ENCODE peak calls at places on chromosomes 1 and 21, in ten cellular contexts. I, V, K, M, F, C, N, W, G and B are unnamed samples.

GRCh38 chr1:225848044-225848955 is 33.9 kb downstream of the TMEM63A start:
- DNase-seq in I (peak), M (no peak), N (no peak), V (no peak), G (no peak), C (no peak), K (peak), F (no peak), W (no peak), B (no peak)

GRCh38 chr1:18279713-18280074 is 172.1 kb downstream of the IGSF21 start:
- DNase-seq in M (no peak), I (no peak), C (no peak), W (no peak), N (no peak), G (no peak), V (no peak), K (no peak), F (no peak), B (no peak)

GRCh38 chr21:43809853-43810504 is 20.6 kb downstream of the RRP1 start:
- DNase-seq in M (no peak), W (no peak), G (no peak), N (no peak), C (no peak), K (no peak), V (no peak), I (no peak), F (no peak), B (peak)

GRCh38 chr1:60898987-60899386 is 183.4 kb upstream of the NFIA start:
- DNase-seq in V (no peak), C (no peak), G (no peak), W (no peak), M (no peak), F (no peak), I (no peak), N (no peak), K (no peak), B (no peak)

GRCh38 chr1:209224886-209225285 is 358.6 kb upstream of the CAMK1G start:
- DNase-seq in K (no peak), C (no peak), F (no peak), M (no peak), V (no peak), N (no peak), G (no peak), W (no peak), I (no peak), B (no peak)

GRCh38 chr1:53376742-53377437 is 49.0 kb upstream of the LRP8 start:
- DNase-seq in M (peak), N (peak), K (no peak), C (no peak), F (no peak), V (no peak), I (no peak), G (no peak), W (peak), B (peak)

GRCh38 chr1:3440711-3441389 is 13.6 kb upstream of the ARHGEF16 start:
- DNase-seq in C (no peak), F (no peak), M (no peak), K (no peak), V (peak), W (no peak), I (no peak), G (no peak), N (no peak), B (no peak)

GRCh38 chr1:92749024-92749634 is 35.8 kb downstream of the EVI5 start:
- DNase-seq in C (no peak), F (peak), K (peak), I (no peak), N (no peak), G (peak), W (peak), M (peak), V (peak), B (peak)

GRCh38 chr1:229253170-229253974 is 17.5 kb upstream of the RAB4A start:
- DNase-seq in F (peak), M (no peak), C (no peak), K (no peak), V (no peak), W (peak), G (peak), I (no peak), N (no peak), B (no peak)

GRCh38 chr1:206890125-206890637 is 7.1 kb upstream of the IL24 start:
- DNase-seq in F (peak), W (no peak), K (peak), N (peak), C (no peak), M (peak), I (no peak), V (no peak), G (peak), B (peak)

GRCh38 chr1:59033761-59034160 is 249.9 kb upstream of the JUN start:
- DNase-seq in V (no peak), M (no peak), F (no peak), K (no peak), G (no peak), C (no peak), W (no peak), N (no peak), I (no peak), B (no peak)

GRCh38 chr1:1619917-1620361 is 4.6 kb downstream of the MIB2 start:
- DNase-seq in C (no peak), V (no peak), K (no peak), N (peak), G (no peak), W (no peak), F (no peak), M (no peak), I (no peak), B (peak)

GRCh38 chr1:181119076-181119989 is 30.8 kb downstream of the IER5 start:
- DNase-seq in M (no peak), G (peak), V (no peak), N (no peak), F (peak), I (no peak), W (no peak), K (no peak), C (no peak), B (no peak)

GRCh38 chr1:243313635-243314536 is 58.0 kb downstream of the SDCCAG8 start:
- DNase-seq in W (no peak), K (no peak), F (no peak), N (no peak), G (no peak), I (no peak), M (no peak), C (no peak), V (no peak), B (no peak)

GRCh38 chr1:34188418-34188817 is 11.7 kb downstream of the C1orf94 start:
- DNase-seq in I (no peak), M (no peak), N (peak), W (no peak), F (no peak), V (no peak), C (no peak), K (no peak), G (no peak), B (peak)